ENCODE peak calls at places on chromosomes 11 and 22, in five cellular contexts. Z is endothelial cell of umbilical vein, S is transverse colon, B is sigmoid colon, F is spleen. W is an unnamed sample. For H3K27me3, the result is how much of the 10 kb centered on the place peaks cover.

GRCh38 chr22:41826430-41827383 is 6.2 kb upstream of the SREBF2 start:
- DNase-seq in Z (no peak), S (peak), B (no peak), F (no peak), W (no peak)

GRCh38 chr22:30600925-30601324 is 6.0 kb upstream of the TCN2 start:
- DNase-seq in Z (no peak), S (no peak), B (no peak), F (no peak), W (no peak)

GRCh38 chr11:104522650-104523049 is 358.7 kb upstream of the PDGFD start:
- DNase-seq in Z (no peak), S (no peak), B (no peak), F (no peak), W (no peak)

GRCh38 chr11:68632802-68633201 is 51.5 kb upstream of the GAL start:
- DNase-seq in Z (peak), S (peak), B (no peak), F (no peak), W (peak)

GRCh38 chr22:44765571-44766285 is 13.4 kb downstream of the ARHGAP8 start:
- DNase-seq in Z (no peak), S (no peak), B (no peak), F (peak), W (peak)

GRCh38 chr11:10381730-10382129 is 73.3 kb upstream of the AMPD3 start:
- DNase-seq in Z (no peak), S (no peak), B (no peak), F (no peak), W (no peak)

GRCh38 chr11:34564807-34565241 is 51.2 kb upstream of the ELF5 start:
- DNase-seq in Z (no peak), S (no peak), B (no peak), F (no peak), W (peak)

GRCh38 chr11:84870486-84870885 is 756.7 kb downstream of the DLG2 start:
- DNase-seq in Z (no peak), S (no peak), B (no peak), F (no peak), W (no peak)

GRCh38 chr11:83044958-83045712 is 26.6 kb downstream of the RAB30 start:
- DNase-seq in Z (peak), S (no peak), B (no peak), F (no peak), W (no peak)

GRCh38 chr11:108870373-108871020 is 205.6 kb downstream of the DDX10 start:
- DNase-seq in Z (peak), S (no peak), B (no peak), F (no peak), W (no peak)

GRCh38 chr22:34886391-34886790 is 179.6 kb upstream of the ISX start:
- DNase-seq in Z (no peak), S (no peak), B (no peak), F (no peak), W (no peak)

GRCh38 chr22:50011447-50012200 is 941 bp downstream of the IL17REL start:
- DNase-seq in Z (no peak), S (no peak), B (peak), F (no peak), W (peak)

GRCh38 chr11:62004473-62004872 is 37.0 kb upstream of the FTH1 start:
- DNase-seq in Z (peak), S (peak), B (no peak), F (peak), W (peak)

GRCh38 chr22:47296405-47297260 is 534.2 kb downstream of the TBC1D22A start:
- DNase-seq in Z (no peak), S (no peak), B (no peak), F (no peak), W (no peak)

GRCh38 chr11:31114437-31114836 is 255.1 kb downstream of the DCDC1 start:
- DNase-seq in Z (no peak), S (no peak), B (no peak), F (no peak), W (no peak)

GRCh38 chr11:59615132-59615636 is 390 bp downstream of the OSBP start:
- DNase-seq in Z (no peak), S (peak), B (peak), F (peak), W (no peak)

GRCh38 chr22:35489225-35489624 is 51.4 kb upstream of the RASD2 start:
- DNase-seq in Z (no peak), S (no peak), B (peak), F (no peak), W (no peak)

GRCh38 chr22:37162221-37163095 is 12.7 kb upstream of the IL2RB start:
- DNase-seq in Z (no peak), S (peak), B (no peak), F (peak), W (no peak)

GRCh38 chr11:24511518-24511917 is 14.7 kb downstream of the LUZP2 start:
- DNase-seq in Z (no peak), S (no peak), B (no peak), F (no peak), W (no peak)

GRCh38 chr11:34331329-34331728 is 26.5 kb downstream of the ABTB2 start:
- DNase-seq in Z (no peak), S (no peak), B (no peak), F (no peak), W (no peak)

GRCh38 chr11:65859812-65860277 is 388 bp upstream of the MUS81 start:
- DNase-seq in Z (no peak), S (peak), B (no peak), F (peak), W (no peak)

GRCh38 chr11:33773399-33774355 is 643 bp downstream of the FBXO3 start:
- DNase-seq in Z (peak), S (no peak), B (peak), F (peak), W (no peak)

GRCh38 chr11:70073881-70074371 is 4.2 kb upstream of the ANO1 start:
- DNase-seq in Z (peak), S (no peak), B (peak), F (peak), W (peak)
- H3K27me3 ChIP-seq in Z (under half), S (half or more), B (under half), F (under half), W (under half)

GRCh38 chr22:23105919-23106853 is 35.6 kb downstream of the RSPH14 start:
- DNase-seq in Z (no peak), S (no peak), B (no peak), F (no peak), W (peak)
- TF ChIP-seq POLR2AphosphoS5 in Z (no peak), S (no peak), B (no peak), F (no peak), W (no peak)

GRCh38 chr11:121523581-121524232 is 70.9 kb upstream of the SORL1-AS1 start:
- DNase-seq in Z (no peak), S (no peak), B (no peak), F (no peak), W (peak)

GRCh38 chr11:121521145-121522042 is 68.6 kb upstream of the SORL1-AS1 start:
- DNase-seq in Z (no peak), S (no peak), B (no peak), F (no peak), W (no peak)

GRCh38 chr11:121525376-121525775 is 72.6 kb upstream of the SORL1-AS1 start:
- DNase-seq in Z (no peak), S (no peak), B (no peak), F (no peak), W (no peak)

GRCh38 chr11:121522043-121522941 is 69.5 kb upstream of the SORL1-AS1 start:
- DNase-seq in Z (no peak), S (no peak), B (no peak), F (no peak), W (no peak)

GRCh38 chr11:121524233-121524631 is 71.5 kb upstream of the SORL1-AS1 start:
- DNase-seq in Z (no peak), S (no peak), B (no peak), F (no peak), W (no peak)
- TF ChIP-seq POLR2A in Z (no peak), S (no peak), B (no peak), F (no peak), W (no peak)

DNA sequence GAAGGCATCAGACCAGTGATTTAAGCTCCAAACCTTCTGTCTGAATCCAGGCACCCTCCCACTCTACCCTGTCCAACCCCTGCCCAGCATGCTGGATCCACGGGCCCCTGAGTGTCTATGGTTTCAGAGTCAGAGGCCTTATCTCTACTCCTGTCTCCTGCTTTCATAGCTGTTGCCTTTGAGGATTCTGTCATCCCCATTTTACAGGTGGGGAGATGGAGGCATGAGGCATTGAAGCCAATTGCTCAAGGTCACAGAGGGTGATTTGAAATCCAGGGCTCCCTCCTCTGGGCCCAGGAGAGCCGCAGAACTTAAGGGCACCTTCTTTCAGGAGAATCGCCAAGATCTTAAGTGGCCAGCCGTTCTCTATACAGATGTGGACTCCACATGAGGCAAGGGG is 3.1 kb downstream of the KCNJ4 start:
- DNase-seq in Z (no peak), S (no peak), B (no peak), F (no peak), W (no peak)
- H3K27me3 ChIP-seq in Z (under half), S (half or more), B (under half), F (under half), W (under half)

W was measured in upper lobe of left lung.